ENCODE peak calls at places on chromosomes 5 and 9, in seven cellular contexts. Q, D, H, Y, G, T and B are unnamed samples.

GRCh38 chr9:80369641-80370040 is 797.9 kb downstream of the TLE4 start:
- DNase-seq in Q (peak; percentile 9), D (no peak), H (no peak), Y (no peak), G (no peak), T (no peak), B (peak; percentile 79)

GRCh38 chr5:167244583-167244982 is 1046.9 kb upstream of the WWC1 start:
- DNase-seq in Q (peak; percentile 32), D (no peak), H (no peak), Y (peak; percentile 58), G (no peak), T (no peak), B (peak; percentile 10)

GRCh38 chr9:93625000-93625399 is 48.6 kb downstream of the PHF2 start:
- DNase-seq in Q (no peak), D (no peak), H (peak; percentile 11), Y (no peak), G (no peak), T (no peak), B (peak; percentile 14)

GRCh38 chr9:34691556-34691955 is 480 bp upstream of the CCL19 start:
- DNase-seq in Q (no peak), D (no peak), H (no peak), Y (no peak), G (no peak), T (no peak), B (no peak)

GRCh38 chr5:65721050-65721774 is 697 bp downstream of the SGTB start:
- DNase-seq in Q (peak; percentile 64), D (no peak), H (peak; percentile 83), Y (peak; percentile 40), G (peak; percentile 74), T (no peak), B (peak; percentile 49)

GRCh38 chr5:160312139-160312959 is at the start of gene CCNJL:
- DNase-seq in Q (peak; percentile 86), D (peak; percentile 47), H (peak; percentile 44), Y (peak; percentile 81), G (peak; percentile 53), T (no peak), B (peak; percentile 39)

GRCh38 chr9:112338561-112338960 is 5.1 kb upstream of the PTBP3 start:
- DNase-seq in Q (no peak), D (no peak), H (peak; percentile 70), Y (no peak), G (peak; percentile 77), T (no peak), B (peak; percentile 85)

GRCh38 chr5:133962801-133963476 is 5.5 kb downstream of the C5orf15 start:
- DNase-seq in Q (no peak), D (no peak), H (peak; percentile 79), Y (no peak), G (peak; percentile 93), T (no peak), B (no peak)

GRCh38 chr5:169629847-169630548 is 7.1 kb upstream of the DOCK2 start:
- DNase-seq in Q (no peak), D (peak; percentile 56), H (peak; percentile 90), Y (no peak), G (peak; percentile 90), T (no peak), B (peak; percentile 67)

GRCh38 chr9:36398745-36399144 is 1.3 kb downstream of the RNF38 start:
- DNase-seq in Q (no peak), D (no peak), H (peak; percentile 70), Y (no peak), G (peak; percentile 83), T (no peak), B (peak; percentile 42)
- H3K4me3 ChIP-seq in Q (peak overlapping the region; percentile 73), D (peak overlapping the region; percentile 73), H (peak overlapping the region; percentile 18), Y (no peak overlapping the region), G (peak overlapping the region; percentile 80), T (peak overlapping the region; percentile 83), B (peak overlapping the region; percentile 86)

DNA sequence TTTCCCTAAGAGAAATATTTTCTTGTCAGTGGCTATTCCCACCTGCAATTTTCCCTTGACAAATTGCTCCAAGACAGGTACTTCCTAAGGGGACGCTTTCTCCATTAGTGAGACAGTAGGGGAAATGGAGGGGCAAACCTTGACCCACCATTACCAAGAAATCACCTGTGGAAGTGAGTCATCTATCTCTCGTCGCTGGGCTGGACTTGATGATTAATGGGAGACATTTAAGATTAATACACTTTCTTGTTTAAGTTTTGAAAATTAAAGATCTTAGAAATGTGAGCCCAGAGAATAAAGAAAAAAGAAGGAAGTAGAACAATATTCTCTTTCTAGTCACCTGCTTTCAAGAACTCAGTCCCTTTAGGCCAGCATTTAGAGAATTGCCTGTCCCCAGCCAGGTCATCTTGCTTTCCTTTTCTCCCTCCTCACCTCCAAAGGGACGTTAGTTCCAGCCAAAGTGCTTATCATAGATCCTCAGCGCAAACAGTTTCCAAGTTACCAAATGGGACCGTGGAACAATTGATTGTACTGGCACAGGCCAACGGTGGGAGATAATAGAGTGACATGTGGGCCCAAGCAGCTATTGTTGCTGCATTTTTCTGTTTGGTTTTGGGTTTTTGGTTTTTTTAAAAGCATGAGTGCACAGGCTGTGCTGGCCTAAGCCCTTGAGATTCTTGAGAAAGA is 284.4 kb downstream of the ENC1 start:
- DNase-seq in Q (no peak), D (no peak), H (no peak), Y (no peak), G (no peak), T (no peak), B (peak; percentile 44)
- TF ChIP-seq CTCF in Q (no peak), D (no peak), H (no peak), Y (no peak), G (no peak), T (no peak), B (no peak)

DNA sequence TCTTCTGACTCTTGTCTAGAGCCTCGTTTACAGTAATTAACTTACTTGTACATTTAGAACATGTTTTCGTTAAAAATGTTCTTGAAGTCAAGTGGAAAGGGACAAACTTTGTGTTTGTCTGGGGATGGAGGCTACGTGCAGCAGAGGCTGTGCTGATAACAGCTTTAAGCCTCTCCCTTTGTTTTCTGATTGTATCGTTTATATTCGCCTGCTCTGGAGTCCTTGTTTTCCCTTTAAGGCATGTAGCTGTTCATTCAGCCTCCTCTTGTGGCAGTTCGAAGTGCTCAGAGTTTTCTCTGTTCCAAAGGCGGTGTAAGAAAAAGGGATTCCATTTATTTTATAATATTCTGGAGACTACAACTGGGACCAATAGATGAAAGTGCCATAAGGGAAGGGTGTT is 1.9 kb downstream of the SLC36A1 start:
- DNase-seq in Q (no peak), D (no peak), H (no peak), Y (no peak), G (no peak), T (no peak), B (no peak)
- H3K4me3 ChIP-seq in Q (no peak overlapping the region), D (no peak overlapping the region), H (no peak overlapping the region), Y (no peak overlapping the region), G (peak overlapping the region; percentile 99), T (no peak overlapping the region), B (no peak overlapping the region)

DNA sequence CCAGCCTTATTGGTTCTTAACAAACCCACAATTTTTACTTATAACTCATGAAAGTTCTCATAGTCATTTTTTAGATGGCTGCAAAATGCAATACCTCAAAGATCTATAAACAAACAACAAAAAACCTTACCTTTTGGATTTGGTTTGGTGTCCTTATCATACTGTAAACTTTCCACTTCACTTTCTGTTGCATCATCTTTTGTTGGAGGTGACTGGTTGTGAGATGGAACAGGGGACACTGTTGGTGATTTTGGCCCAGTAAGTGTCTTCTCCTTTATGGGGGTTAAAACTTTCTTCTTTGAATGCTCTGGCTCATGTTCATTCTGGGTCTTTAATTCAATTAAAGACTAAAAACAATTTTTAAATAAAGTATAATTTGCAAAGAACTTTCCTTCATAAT is 33.4 kb downstream of the CEP120 start:
- DNase-seq in Q (no peak), D (no peak), H (no peak), Y (no peak), G (no peak), T (no peak), B (no peak)
- TF ChIP-seq CTCF in Q (no peak), D (no peak), H (no peak), Y (no peak), G (no peak), T (no peak), B (no peak)

GRCh38 chr5:172169216-172169615 is 18.8 kb downstream of the STK10 start:
- DNase-seq in Q (no peak), D (no peak), H (no peak), Y (no peak), G (no peak), T (no peak), B (no peak)
- H3K4me3 ChIP-seq in Q (no peak overlapping the region), D (no peak overlapping the region), H (no peak overlapping the region), Y (no peak overlapping the region), G (no peak overlapping the region), T (no peak overlapping the region), B (no peak overlapping the region)

DNA sequence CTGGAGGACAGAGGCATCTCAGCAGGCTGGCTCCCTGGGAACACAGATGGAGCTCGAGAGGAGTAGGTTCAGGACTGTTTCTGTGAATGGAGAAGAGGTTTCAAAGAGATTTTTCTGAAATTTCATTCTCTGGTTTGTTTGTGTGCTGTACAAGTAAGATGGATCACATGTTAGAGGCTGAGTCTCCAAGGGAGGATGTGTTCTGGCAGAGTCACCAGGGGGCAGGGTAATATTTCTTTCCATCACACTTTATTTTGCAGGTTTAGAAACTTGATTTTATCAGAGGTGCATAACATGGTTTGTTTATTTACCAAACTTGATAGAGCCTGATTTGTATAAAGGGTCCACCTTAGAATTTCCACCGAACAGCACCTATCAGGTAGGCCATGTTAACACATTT is 69.2 kb upstream of the ARL15 start:
- DNase-seq in Q (no peak), D (no peak), H (no peak), Y (no peak), G (no peak), T (no peak), B (peak; percentile 46)
- TF ChIP-seq CTCF in Q (no peak), D (no peak), H (no peak), Y (no peak), G (no peak), T (no peak), B (peak; percentile 39)

GRCh38 chr9:90432951-90433350 is 209.7 kb downstream of the DIRAS2 start:
- DNase-seq in Q (no peak), D (no peak), H (no peak), Y (peak; percentile 81), G (peak; percentile 1), T (no peak), B (peak; percentile 65)

GRCh38 chr9:90428517-90428916 is 214.1 kb downstream of the DIRAS2 start:
- DNase-seq in Q (no peak), D (no peak), H (no peak), Y (peak; percentile 77), G (no peak), T (no peak), B (no peak)

GRCh38 chr9:90433398-90433890 is 209.2 kb downstream of the DIRAS2 start:
- DNase-seq in Q (peak; percentile 85), D (peak; percentile 93), H (no peak), Y (peak; percentile 94), G (peak; percentile 35), T (no peak), B (peak; percentile 93)
- H3K4me3 ChIP-seq in Q (peak overlapping the region; percentile 9), D (peak overlapping the region; percentile 55), H (no peak overlapping the region), Y (peak overlapping the region; percentile 46), G (no peak overlapping the region), T (peak overlapping the region; percentile 14), B (peak overlapping the region; percentile 8)

GRCh38 chr5:147450596-147450995 is 59.3 kb downstream of the DPYSL3 start:
- DNase-seq in Q (no peak), D (no peak), H (no peak), Y (no peak), G (no peak), T (no peak), B (no peak)
- TF ChIP-seq CTCF in Q (no peak), D (no peak), H (no peak), Y (peak; percentile 44), G (no peak), T (no peak), B (no peak)